ENCODE peak calls at places on chromosomes 1 and 21, in four cellular contexts. B is A549, J is K562, Y is IMR-90. H is an unnamed sample.

GRCh38 chr1:24526940-24527542 is 24.4 kb downstream of the RCAN3 start:
- DNase-seq in Y (peak; percentile 20), B (peak; percentile 25), J (peak; percentile 41), H (no peak)

GRCh38 chr1:77876884-77877283 is 11.5 kb upstream of the NEXN start:
- DNase-seq in B (no peak), J (no peak), Y (peak; percentile 70), H (no peak)

GRCh38 chr1:177077734-177078489 is 86.6 kb downstream of the ASTN1 start:
- DNase-seq in B (no peak), Y (no peak), J (no peak), H (no peak)

GRCh38 chr1:15730936-15731335 is 5.1 kb upstream of the SLC25A34 start:
- DNase-seq in J (no peak), B (no peak), Y (no peak), H (no peak)

GRCh38 chr1:17759114-17759513 is 4.0 kb downstream of the ACTL8 start:
- DNase-seq in B (peak; percentile 54), J (peak; percentile 74), Y (no peak), H (no peak)

GRCh38 chr1:37764888-37765441 is at the start of gene EPHA10:
- DNase-seq in B (no peak), Y (no peak), J (no peak), H (no peak)

GRCh38 chr1:154860154-154860870 is 9.8 kb downstream of the KCNN3 start:
- DNase-seq in J (peak; percentile 27), Y (no peak), B (no peak), H (peak; percentile 96)

GRCh38 chr1:234743866-234744581 is 134.0 kb upstream of the IRF2BP2 start:
- DNase-seq in Y (peak; percentile 24), B (no peak), J (no peak), H (no peak)

GRCh38 chr1:19332832-19333231 is 20.7 kb downstream of the SLC66A1 start:
- DNase-seq in B (no peak), J (no peak), Y (no peak), H (no peak)

GRCh38 chr1:16926491-16927195 is 4.9 kb downstream of the CROCC start:
- DNase-seq in Y (no peak), B (no peak), J (no peak), H (no peak)

GRCh38 chr1:228140724-228141081 is 624 bp downstream of the GUK1 start:
- DNase-seq in Y (no peak), J (no peak), B (no peak), H (no peak)

GRCh38 chr1:5847013-5847654 is 145.1 kb downstream of the NPHP4 start:
- DNase-seq in Y (peak; percentile 13), J (peak; percentile 87), B (no peak), H (no peak)

GRCh38 chr1:6287431-6287886 is 26.6 kb upstream of the GPR153 start:
- DNase-seq in B (no peak), J (no peak), Y (no peak), H (no peak)

GRCh38 chr1:171251741-171252300 is 3.5 kb downstream of the FMO1 start:
- DNase-seq in Y (peak; percentile 33), J (peak; percentile 30), B (peak; percentile 28), H (no peak)

GRCh38 chr1:98963359-98963758 is 41.3 kb downstream of the PLPPR5 start:
- DNase-seq in Y (peak; percentile 63), B (no peak), J (no peak), H (no peak)

GRCh38 chr1:150554086-150554452 is 4.9 kb downstream of the ADAMTSL4 start:
- DNase-seq in B (no peak), Y (no peak), J (no peak), H (no peak)

GRCh38 chr1:244197851-244198375 is 146.8 kb downstream of the ZBTB18 start:
- DNase-seq in B (no peak), J (no peak), Y (peak; percentile 11), H (no peak)

GRCh38 chr1:37305841-37306240 is 168.5 kb upstream of the ZC3H12A start:
- DNase-seq in J (no peak), Y (no peak), B (no peak), H (no peak)

GRCh38 chr1:97608272-97608671 is 312.6 kb downstream of the DPYD start:
- DNase-seq in Y (no peak), B (no peak), J (no peak), H (peak; percentile 9)

GRCh38 chr1:19723874-19724273 is 59.2 kb downstream of the HTR6 start:
- DNase-seq in Y (no peak), B (no peak), J (no peak), H (no peak)

GRCh38 chr1:204463125-204464060 is 31.2 kb downstream of the PIK3C2B start:
- DNase-seq in B (no peak), J (peak; percentile 51), Y (no peak), H (no peak)

GRCh38 chr1:75615664-75616435 is 4.9 kb upstream of the SLC44A5 start:
- DNase-seq in J (peak; percentile 24), B (no peak), Y (peak; percentile 21), H (no peak)

GRCh38 chr1:174077755-174078490 is 55.8 kb upstream of the RC3H1 start:
- DNase-seq in B (no peak), Y (no peak), J (no peak), H (no peak)

GRCh38 chr1:53165408-53165961 is 23.0 kb upstream of the SLC1A7 start:
- DNase-seq in B (no peak), J (no peak), Y (no peak), H (no peak)

GRCh38 chr1:225688345-225688744 is 35.4 kb upstream of the ENAH start:
- DNase-seq in B (no peak), J (no peak), Y (no peak), H (no peak)

GRCh38 chr1:181064030-181064594 is 24.4 kb upstream of the IER5 start:
- DNase-seq in J (no peak), B (no peak), Y (no peak), H (no peak)

GRCh38 chr1:36115200-36115669 is 9.8 kb downstream of the COL8A2 start:
- DNase-seq in Y (peak; percentile 37), B (no peak), J (peak; percentile 39), H (no peak)
- TF ChIP-seq ELK1 in Y (no peak), B (no peak), J (no peak), H (no peak)

DNA sequence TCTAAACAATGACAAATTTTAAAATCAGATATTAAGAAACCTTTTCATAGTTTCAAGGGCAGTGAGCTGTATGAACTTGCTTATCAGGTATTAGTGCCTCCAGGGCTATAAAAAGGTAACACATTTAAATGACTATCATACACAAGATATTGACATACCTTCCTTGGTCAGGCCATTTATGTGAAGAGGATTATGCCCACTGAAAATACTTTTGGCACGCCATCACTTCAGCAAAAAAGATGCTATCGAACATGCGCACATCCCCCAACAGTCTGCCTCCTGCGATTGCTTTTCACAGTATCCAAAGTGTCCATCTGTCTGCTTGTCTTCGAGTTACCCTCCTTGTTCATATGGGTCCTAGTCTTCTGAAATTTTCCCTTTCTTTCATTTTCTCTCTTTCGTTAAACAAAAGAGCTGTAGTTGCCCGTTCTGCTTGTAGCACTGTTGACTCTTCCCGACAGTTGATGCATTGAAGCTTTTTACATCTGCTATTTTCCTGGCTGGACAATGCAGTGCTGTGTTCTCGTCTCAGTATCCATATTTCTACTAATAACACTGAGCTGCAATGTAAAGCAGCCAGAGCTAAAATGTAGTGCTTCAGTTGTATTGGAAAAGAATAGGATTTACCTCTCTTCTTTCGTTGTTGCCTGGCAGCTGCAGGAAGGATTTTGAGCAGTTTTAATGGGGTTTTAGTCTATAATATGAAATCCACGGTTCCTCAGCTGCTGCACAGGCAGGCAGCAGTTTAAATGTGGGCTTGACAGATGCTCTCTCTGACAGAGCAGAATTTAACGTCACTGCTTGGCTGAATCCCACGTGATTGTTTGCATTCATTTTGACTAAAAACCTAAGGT is at the start of gene B3GALT2:
- DNase-seq in B (no peak), J (no peak), Y (peak; percentile 70), H (no peak)
- TF ChIP-seq RCOR1 in B (no peak), J (no peak), Y (no peak), H (no peak)

GRCh38 chr21:35658242-35658641 is 402.1 kb downstream of the SETD4 start:
- DNase-seq in Y (peak; percentile 89), B (no peak), J (no peak), H (no peak)
- TF ChIP-seq ELK1 in Y (no peak), B (no peak), J (no peak), H (no peak)

DNA sequence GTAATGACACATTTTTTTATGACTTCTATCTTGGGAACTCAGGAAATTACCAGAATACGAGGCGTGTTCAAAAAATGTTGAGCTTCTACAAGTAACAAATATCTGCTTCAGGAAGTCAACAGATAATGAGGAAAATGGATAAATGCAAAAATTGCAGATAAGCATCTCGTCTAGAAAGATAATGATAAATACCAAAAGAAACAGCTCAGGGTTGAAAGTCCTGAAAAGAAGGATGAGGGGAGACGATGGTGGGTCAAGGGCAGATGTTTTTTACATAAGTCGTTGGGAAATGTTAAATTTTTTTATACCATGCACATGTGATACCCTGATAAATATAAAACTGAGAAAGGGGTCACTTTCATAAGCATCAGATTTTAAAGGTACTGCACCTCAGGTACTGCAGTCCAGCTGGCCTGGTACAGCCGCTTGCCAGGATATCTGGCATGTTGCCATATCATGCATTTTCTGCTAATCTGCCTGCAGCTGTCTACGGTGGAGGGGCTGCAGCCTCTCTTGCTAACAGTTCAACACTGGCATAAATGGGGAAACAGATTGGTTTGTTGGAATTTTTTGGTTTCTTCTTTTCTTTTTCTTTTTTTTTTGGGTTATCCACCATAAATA is 71.6 kb downstream of the MIS18A start:
- DNase-seq in Y (no peak), J (no peak), B (no peak), H (no peak)
- TF ChIP-seq RCOR1 in Y (no peak), J (no peak), B (no peak), H (no peak)

DNA sequence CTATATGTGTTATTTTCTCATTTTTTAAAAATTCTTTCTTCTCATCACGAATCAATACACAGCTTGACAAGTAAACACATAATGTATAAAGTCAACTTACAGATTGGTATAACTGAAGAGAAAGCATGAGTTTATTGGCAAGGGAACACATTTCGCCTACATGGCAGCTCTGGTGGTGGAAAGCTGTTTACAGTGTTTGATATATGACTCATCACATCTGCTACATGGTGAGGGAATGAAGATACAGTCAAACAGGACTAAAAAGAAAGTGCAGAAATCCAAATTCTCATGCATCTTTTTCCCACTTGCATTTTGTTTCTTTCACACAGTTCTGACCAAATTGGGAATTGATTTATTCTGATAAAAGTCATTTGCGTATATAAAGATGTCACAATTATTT is 122.2 kb upstream of the ADGRL4 start:
- DNase-seq in Y (peak; percentile 93), J (no peak), B (peak; percentile 39), H (no peak)
- TF ChIP-seq ELK1 in Y (no peak), J (no peak), B (no peak), H (no peak)

DNA sequence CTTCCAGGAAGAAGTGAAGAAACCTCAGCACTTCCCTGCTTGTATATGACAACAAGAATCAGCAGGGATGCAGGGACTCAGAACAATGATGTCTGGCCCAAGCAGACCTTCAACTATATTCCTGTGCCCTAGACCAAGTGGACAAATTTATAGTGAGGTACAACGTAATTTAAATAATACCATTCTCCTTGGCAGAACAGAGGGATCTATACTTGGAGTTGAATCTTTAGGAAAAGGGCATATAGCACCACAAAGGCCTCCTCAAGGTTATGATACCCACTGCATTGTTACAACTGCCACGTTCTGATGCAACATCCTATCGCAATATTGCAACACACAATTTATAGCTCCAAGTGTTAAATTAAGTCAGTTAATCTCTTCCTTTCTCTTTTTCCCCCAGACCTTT is 29.1 kb upstream of the GFI1 start:
- DNase-seq in Y (no peak), J (no peak), B (no peak), H (no peak)
- TF ChIP-seq RCOR1 in Y (no peak), J (no peak), B (no peak), H (no peak)

DNA sequence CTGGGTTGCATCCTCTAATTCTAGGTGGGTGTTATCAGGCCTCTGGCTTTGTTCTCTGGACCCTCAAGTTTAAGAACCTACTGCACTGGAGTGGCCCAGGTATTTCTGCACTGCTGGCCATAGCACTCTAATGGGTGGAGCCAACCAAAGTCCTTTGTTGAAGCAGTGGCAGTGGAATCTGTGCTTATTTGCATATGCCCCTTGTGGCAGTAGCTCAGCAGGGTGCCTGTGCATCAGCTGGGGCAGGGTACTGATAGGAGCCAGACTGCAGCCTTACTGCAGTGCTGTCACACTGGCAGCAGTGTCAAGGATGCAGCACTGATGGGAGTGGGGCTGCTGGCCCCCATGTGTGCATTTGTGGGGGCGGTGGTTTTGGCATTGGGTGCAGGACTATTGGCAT is 660.6 kb downstream of the LRRIQ3 start:
- DNase-seq in J (no peak), B (no peak), Y (no peak), H (no peak)
- TF ChIP-seq ELK1 in J (no peak), B (no peak), Y (no peak), H (no peak)